ENCODE peak calls at places on chromosomes 11 and 22, in five cellular contexts. T is K562, D is SK-N-SH, G is HepG2, M is GM23338. E is an unnamed sample.

GRCh38 chr22:49440931-49441330 is 386.7 kb downstream of the BRD1 start:
- DNase-seq in T (no peak), D (no peak), G (no peak), M (no peak), E (no peak)

GRCh38 chr11:12329169-12329568 is 48.2 kb upstream of the PARVA start:
- DNase-seq in G (no peak), T (no peak), D (no peak), M (no peak), E (no peak)

GRCh38 chr11:111735262-111736116 is 30.7 kb downstream of the PPP2R1B start:
- DNase-seq in T (no peak), G (no peak), D (peak; percentile 88), M (no peak), E (no peak)

GRCh38 chr11:34601609-34602008 is 19.3 kb upstream of the EHF start:
- DNase-seq in T (no peak), M (no peak), D (no peak), G (peak; percentile 50), E (no peak)

GRCh38 chr11:60428517-60428916 is 855 bp upstream of the MS4A5 start:
- DNase-seq in T (no peak), M (no peak), D (no peak), G (no peak), E (peak; percentile 26)

GRCh38 chr22:49574205-49574604 is 253.5 kb downstream of the BRD1 start:
- DNase-seq in G (no peak), T (no peak), D (peak; percentile 9), M (no peak), E (no peak)

GRCh38 chr11:111923951-111924350 is 5.2 kb downstream of the C11orf52 start:
- DNase-seq in D (no peak), G (no peak), T (no peak), M (no peak), E (no peak)

GRCh38 chr11:69311767-69312385 is 17.9 kb downstream of the MYEOV start:
- DNase-seq in M (no peak), G (no peak), D (no peak), T (no peak), E (no peak)

GRCh38 chr11:10906521-10906920 is 48.7 kb upstream of the ZBED5 start:
- DNase-seq in M (no peak), G (no peak), T (no peak), D (no peak), E (no peak)

GRCh38 chr11:2156416-2157182 is 4.4 kb downstream of the INS start:
- DNase-seq in T (peak; percentile 79), M (peak; percentile 72), G (peak; percentile 42), D (peak; percentile 96), E (no peak)

GRCh38 chr11:75966546-75967287 is 151.7 kb downstream of the UVRAG start:
- DNase-seq in D (no peak), G (no peak), T (no peak), M (peak; percentile 11), E (peak; percentile 21)

GRCh38 chr11:69209936-69210659 is 54.4 kb downstream of the SMIM38 start:
- DNase-seq in D (no peak), G (peak; percentile 38), M (no peak), T (peak; percentile 69), E (no peak)

GRCh38 chr11:44928807-44929206 is 21.9 kb downstream of the TP53I11 start:
- DNase-seq in G (no peak), M (peak; percentile 86), T (no peak), D (no peak), E (no peak)

GRCh38 chr11:42344204-42344792 is 884.8 kb upstream of the LRRC4C start:
- DNase-seq in G (no peak), T (no peak), D (no peak), M (no peak), E (no peak)

GRCh38 chr11:1297576-1298473 is 11.6 kb downstream of the TOLLIP start:
- DNase-seq in T (no peak), M (no peak), G (no peak), D (no peak), E (no peak)

GRCh38 chr22:42745118-42745517 is 24.4 kb upstream of the A4GALT start:
- DNase-seq in D (no peak), G (no peak), M (no peak), T (no peak), E (no peak)

GRCh38 chr11:83815736-83816135 is 529.6 kb upstream of the CCDC90B start:
- DNase-seq in M (no peak), T (no peak), G (no peak), D (no peak), E (no peak)

GRCh38 chr11:115869780-115870431 is 365.7 kb upstream of the CADM1 start:
- DNase-seq in M (peak; percentile 74), D (peak; percentile 55), G (peak; percentile 13), T (no peak), E (no peak)

GRCh38 chr11:107785401-107785800 is 73.2 kb downstream of the SLC35F2 start:
- DNase-seq in T (no peak), D (no peak), M (no peak), G (no peak), E (no peak)

GRCh38 chr11:85893378-85893777 is 38.2 kb downstream of the CCDC83 start:
- DNase-seq in M (peak; percentile 29), D (no peak), T (no peak), G (no peak), E (no peak)

GRCh38 chr11:70785372-70785771 is 387.0 kb downstream of the CTTN start:
- DNase-seq in M (no peak), D (no peak), G (no peak), T (no peak), E (no peak)
- H2AFZ ChIP-seq in M (no peak overlapping the region), D (no peak overlapping the region), G (no peak overlapping the region), T (no peak overlapping the region), E (no peak overlapping the region)

GRCh38 chr11:118375980-118376379 is 16.6 kb downstream of the UBE4A start:
- DNase-seq in D (no peak), M (no peak), G (no peak), T (no peak), E (no peak)
- TF ChIP-seq REST in D (no peak), M (no peak), G (no peak), T (no peak), E (no peak)

DNA sequence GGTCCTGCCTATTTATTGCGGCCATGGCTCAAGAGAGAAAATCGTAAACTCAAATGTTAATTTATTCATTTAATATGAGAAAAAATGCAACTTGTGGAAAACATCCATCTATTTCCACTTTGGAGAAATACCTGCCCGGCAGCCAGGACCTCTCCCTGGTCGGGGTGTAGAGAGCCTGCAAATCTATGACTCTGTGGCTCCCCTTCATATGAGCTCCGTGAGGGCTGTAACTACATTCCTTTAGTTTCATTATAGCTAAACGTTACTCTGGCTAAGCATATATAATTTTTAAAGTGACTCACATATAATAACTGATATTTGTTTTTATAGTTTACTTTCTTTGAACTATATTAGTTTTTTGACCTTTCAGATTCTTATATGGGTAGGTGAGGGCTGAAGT is 857.8 kb upstream of the FAT3 start:
- DNase-seq in D (no peak), G (no peak), T (no peak), M (no peak), E (no peak)
- H2AFZ ChIP-seq in D (no peak overlapping the region), G (no peak overlapping the region), T (no peak overlapping the region), M (no peak overlapping the region), E (no peak overlapping the region)

DNA sequence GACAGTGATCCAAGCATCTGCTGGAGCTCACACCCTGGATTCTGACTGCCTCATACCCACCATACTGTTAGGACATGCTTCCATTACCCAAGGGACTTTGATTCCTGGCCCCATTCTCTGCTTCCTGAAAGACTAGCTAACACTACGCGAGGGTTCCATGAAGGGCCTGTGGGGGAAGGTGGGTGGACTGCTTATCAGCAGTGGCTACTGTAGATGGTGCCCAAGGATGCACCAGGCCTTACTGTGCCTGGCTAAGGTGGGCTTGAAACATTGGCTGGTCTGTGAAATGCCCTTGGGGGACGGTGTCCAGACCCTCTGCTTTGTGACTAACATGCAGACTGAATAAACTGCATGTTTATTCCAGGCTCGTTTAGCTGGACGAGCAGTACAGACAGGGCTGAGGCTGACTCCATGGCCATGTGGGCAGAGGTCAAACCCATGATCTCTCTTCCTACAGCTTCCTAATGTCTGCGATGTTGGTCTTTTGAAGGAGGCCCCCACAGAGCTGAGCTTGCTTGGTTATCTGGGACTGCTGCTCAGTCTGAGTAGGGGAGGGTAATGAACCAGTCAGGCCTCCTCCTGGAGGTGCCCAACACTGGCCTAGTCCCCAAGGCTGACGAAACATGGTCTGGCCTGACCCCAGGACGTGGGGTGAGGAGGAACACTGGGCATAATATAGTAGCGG is 48.3 kb upstream of the PHOX2A start:
- DNase-seq in D (peak; percentile 36), M (no peak), T (no peak), G (no peak), E (no peak)
- TF ChIP-seq REST in D (no peak), M (no peak), T (no peak), G (no peak), E (no peak)

GRCh38 chr11:65652511-65653228 is 10.0 kb downstream of the RELA start:
- DNase-seq in M (peak; percentile 93), T (peak; percentile 98), D (peak; percentile 99), G (peak; percentile 86), E (peak; percentile 71)

GRCh38 chr11:65650547-65651338 is 12.0 kb downstream of the RELA start:
- DNase-seq in G (no peak), D (no peak), T (no peak), M (peak; percentile 40), E (no peak)

GRCh38 chr11:65651339-65651588 is 11.5 kb downstream of the RELA start:
- DNase-seq in M (no peak), D (no peak), T (no peak), G (no peak), E (no peak)

GRCh38 chr11:65653229-65654225 is 9.2 kb downstream of the RELA start:
- DNase-seq in T (no peak), D (no peak), M (no peak), G (peak; percentile 88), E (no peak)

DNA sequence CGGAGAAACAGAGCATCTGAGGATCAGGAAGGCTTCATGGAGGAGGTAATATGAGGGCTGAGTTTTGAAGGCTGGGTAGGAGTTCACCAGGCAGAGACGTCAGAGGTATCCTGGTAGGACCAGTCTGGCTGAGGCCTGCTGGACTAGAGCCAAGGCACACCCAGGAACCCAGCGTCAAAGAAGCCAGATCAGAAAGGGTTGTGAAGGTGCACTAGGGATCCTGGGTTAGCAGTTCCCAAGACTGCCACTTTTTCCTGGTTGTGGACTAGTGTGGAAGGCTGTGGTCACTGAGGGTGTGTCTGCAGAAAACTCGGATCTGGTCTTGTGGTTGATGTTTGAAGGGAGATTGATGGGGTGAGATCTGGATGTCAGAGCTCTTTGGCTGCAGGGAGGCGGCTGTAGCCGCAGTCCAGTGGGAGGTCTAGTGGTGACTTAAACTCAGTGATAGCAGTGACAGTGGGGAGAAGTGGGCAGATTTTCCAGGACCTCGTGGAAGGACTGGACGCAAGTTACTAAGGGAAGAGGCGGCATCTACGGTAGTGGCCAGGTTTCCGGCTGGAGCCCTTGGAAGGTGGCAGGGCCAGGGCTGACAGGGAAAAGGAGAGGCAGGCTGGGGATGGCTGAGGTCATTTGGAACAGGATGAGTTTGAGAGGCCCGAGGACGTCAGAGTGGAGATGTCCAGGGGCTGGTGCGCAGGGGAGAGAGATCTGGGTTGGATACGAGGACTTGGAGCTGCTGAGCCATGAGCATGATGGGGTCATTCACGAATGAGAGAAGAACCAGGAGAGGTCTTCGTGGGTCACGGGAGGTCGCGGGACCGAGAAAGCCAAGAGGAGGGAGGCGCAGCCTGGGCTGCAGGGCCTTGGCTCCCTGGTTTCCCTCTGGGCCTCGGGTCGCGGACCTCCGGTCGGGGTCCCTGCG is 10.9 kb downstream of the RELA start:
- DNase-seq in G (no peak), T (peak; percentile 37), D (no peak), M (peak; percentile 29), E (no peak)
- H2AFZ ChIP-seq in G (no peak overlapping the region), T (peak overlapping the region; percentile 47), D (no peak overlapping the region), M (no peak overlapping the region), E (no peak overlapping the region)

GRCh38 chr11:73428227-73428626 is 52.0 kb downstream of the RELT start:
- DNase-seq in G (no peak), T (no peak), D (no peak), M (no peak), E (no peak)
- TF ChIP-seq REST in G (no peak), T (no peak), D (no peak), M (no peak), E (no peak)

GRCh38 chr11:64580387-64580786 is 10.6 kb upstream of the SLC22A12 start:
- DNase-seq in D (no peak), G (no peak), M (no peak), T (no peak), E (no peak)
- H2AFZ ChIP-seq in D (no peak overlapping the region), G (no peak overlapping the region), M (no peak overlapping the region), T (no peak overlapping the region), E (no peak overlapping the region)